ENCODE peak calls at places on chromosomes 1 and 21, in five cellular contexts. X is uterus, J is cardiac muscle cell, S is psoas muscle, H is tibial nerve. L is an unnamed sample.
A peak's percentile ranks its signal among the peaks of the same experiment; 100 is the strongest.

GRCh38 chr21:34886554-34887385 is 162.3 kb downstream of the RUNX1 start:
- DNase-seq in X (no peak), J (peak; percentile 43), S (peak; percentile 60), H (no peak), L (no peak)

GRCh38 chr1:47971385-47971784 is 25.8 kb downstream of the TRABD2B start:
- DNase-seq in X (no peak), J (no peak), S (no peak), H (no peak), L (no peak)

GRCh38 chr1:9095818-9096217 is 26.4 kb upstream of the SLC2A5 start:
- DNase-seq in X (no peak), J (no peak), S (no peak), H (no peak), L (no peak)

GRCh38 chr1:96145486-96145885 is 576.1 kb upstream of the PTBP2 start:
- DNase-seq in X (no peak), J (no peak), S (no peak), H (no peak), L (no peak)

GRCh38 chr1:31627930-31628421 is 10.5 kb downstream of the HCRTR1 start:
- DNase-seq in X (no peak), J (peak; percentile 28), S (peak; percentile 89), H (no peak), L (no peak)

GRCh38 chr21:27526451-27526850 is 559.6 kb upstream of the ADAMTS5 start:
- DNase-seq in X (no peak), J (no peak), S (no peak), H (no peak), L (no peak)

GRCh38 chr1:177219458-177220390 is 49.0 kb downstream of the BRINP2 start:
- DNase-seq in X (no peak), J (peak; percentile 46), S (no peak), H (no peak), L (no peak)

GRCh38 chr1:89990976-89991831 is 3.7 kb upstream of the ZNF326 start:
- DNase-seq in X (no peak), J (no peak), S (no peak), H (no peak), L (no peak)

GRCh38 chr1:2145946-2146835 is 48.4 kb downstream of the FAAP20 start:
- DNase-seq in X (no peak), J (no peak), S (no peak), H (no peak), L (no peak)

GRCh38 chr1:236142358-236143103 is at the start of gene GPR137B:
- DNase-seq in X (peak; percentile 50), J (peak; percentile 44), S (peak; percentile 61), H (peak; percentile 26), L (peak; percentile 17)

GRCh38 chr1:152946248-152946647 is 758 bp upstream of the SPRR5 start:
- DNase-seq in X (no peak), J (no peak), S (no peak), H (no peak), L (no peak)

GRCh38 chr21:30434033-30434631 is 4.1 kb downstream of the KRTAP13-4 start:
- DNase-seq in X (no peak), J (peak; percentile 53), S (no peak), H (peak; percentile 13), L (no peak)

GRCh38 chr1:193558491-193559028 is 372.1 kb upstream of the B3GALT2 start:
- DNase-seq in X (no peak), J (no peak), S (no peak), H (peak; percentile 46), L (peak; percentile 6)

GRCh38 chr1:173341307-173341706 is 134.2 kb upstream of the TNFSF4 start:
- DNase-seq in X (no peak), J (no peak), S (no peak), H (no peak), L (no peak)

GRCh38 chr1:190754769-190755168 is 277.1 kb upstream of the BRINP3 start:
- DNase-seq in X (no peak), J (no peak), S (no peak), H (no peak), L (no peak)

GRCh38 chr1:5742032-5742431 is 250.2 kb downstream of the NPHP4 start:
- DNase-seq in X (no peak), J (no peak), S (no peak), H (no peak), L (no peak)

GRCh38 chr1:94846286-94846685 is 26.1 kb downstream of the SLC44A3 start:
- DNase-seq in X (no peak), J (no peak), S (no peak), H (no peak), L (no peak)

GRCh38 chr1:26696191-26696644 is 403 bp downstream of the ARID1A start:
- DNase-seq in X (peak; percentile 43), J (no peak), S (no peak), H (no peak), L (no peak)

GRCh38 chr1:109218516-109218915 is 4.8 kb downstream of the SARS1 start:
- DNase-seq in X (no peak), J (no peak), S (no peak), H (no peak), L (no peak)

GRCh38 chr1:157496121-157496526 is 56.2 kb downstream of the FCRL5 start:
- DNase-seq in X (no peak), J (peak; percentile 59), S (no peak), H (peak; percentile 64), L (no peak)

GRCh38 chr1:3283849-3284248 is 170.6 kb upstream of the ARHGEF16 start:
- DNase-seq in X (peak; percentile 37), J (peak; percentile 63), S (no peak), H (peak; percentile 13), L (no peak)

GRCh38 chr1:4613606-4614370 is 40.6 kb upstream of the AJAP1 start:
- DNase-seq in X (no peak), J (no peak), S (peak; percentile 28), H (no peak), L (no peak)
- H3K9me3 ChIP-seq in X (peaks cover 7% of the 10 kb centered on the region), J (no peaks in the 10 kb centered on the region), S (no peaks in the 10 kb centered on the region), H (peaks cover 2% of the 10 kb centered on the region), L (peaks cover 25% of the 10 kb centered on the region)

DNA sequence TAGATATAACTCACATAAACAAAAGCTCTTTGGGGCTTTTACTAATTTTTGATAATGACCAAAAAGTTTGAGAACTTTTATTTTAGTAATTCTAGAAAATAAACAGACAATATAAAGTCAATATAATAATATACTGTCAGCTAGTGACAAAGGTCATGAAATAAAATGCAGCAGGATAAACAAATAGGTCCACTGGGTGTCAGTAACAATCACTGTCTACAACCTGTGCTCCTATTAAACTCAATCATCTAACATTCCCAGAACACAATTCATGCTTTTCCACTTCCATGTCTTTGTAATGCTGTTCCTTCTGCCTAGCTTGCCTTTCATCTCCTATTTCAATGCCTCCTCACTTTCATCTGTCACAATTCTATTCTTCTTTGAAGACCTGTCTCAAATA is 186.1 kb downstream of the GIPC2 start:
- DNase-seq in X (no peak), J (no peak), S (no peak), H (no peak), L (no peak)
- H3K27ac ChIP-seq in X (no peak overlapping the region), J (no peak overlapping the region), S (no peak overlapping the region), H (no peak overlapping the region), L (no peak overlapping the region)

GRCh38 chr1:51630393-51630792 is 13.5 kb downstream of the OSBPL9 start:
- DNase-seq in X (no peak), J (no peak), S (no peak), H (no peak), L (no peak)
- H3K4me1 ChIP-seq in X (no peaks in the 10 kb centered on the region), J (no peaks in the 10 kb centered on the region), S (peaks cover 76% of the 10 kb centered on the region), H (no peaks in the 10 kb centered on the region), L (peaks cover 12% of the 10 kb centered on the region)

GRCh38 chr21:25330266-25330665 is 277.0 kb downstream of the MRPL39 start:
- DNase-seq in X (no peak), J (no peak), S (no peak), H (no peak), L (no peak)
- H3K9me3 ChIP-seq in X (no peaks in the 10 kb centered on the region), J (no peaks in the 10 kb centered on the region), S (no peaks in the 10 kb centered on the region), H (no peaks in the 10 kb centered on the region), L (no peaks in the 10 kb centered on the region)

DNA sequence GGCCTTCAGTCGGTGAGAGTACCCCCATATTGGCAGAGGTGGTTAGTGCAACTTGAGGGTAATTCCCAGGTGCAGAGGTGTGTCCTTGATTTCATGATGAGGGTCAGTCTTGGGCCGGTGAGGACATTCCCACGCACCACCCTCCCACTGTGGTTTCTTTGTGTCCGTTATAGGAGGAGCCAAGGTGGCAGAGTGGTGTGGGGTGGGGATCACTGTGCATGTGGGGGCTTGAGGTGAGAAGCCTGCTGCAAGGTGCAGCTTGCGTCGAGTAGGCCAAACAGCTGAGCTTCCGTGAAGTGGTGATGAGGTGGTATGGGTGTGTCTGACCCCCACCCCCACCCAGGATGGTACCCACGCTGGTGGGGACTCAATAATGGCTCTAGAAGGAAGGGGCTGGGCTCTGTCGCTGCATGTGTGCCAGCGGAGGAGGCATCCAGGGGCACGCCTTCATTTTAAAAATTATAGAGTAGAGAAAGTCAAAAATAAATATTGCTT is 6.2 kb downstream of the PTPRF start:
- DNase-seq in X (no peak), J (no peak), S (no peak), H (no peak), L (no peak)
- H3K27ac ChIP-seq in X (no peak overlapping the region), J (no peak overlapping the region), S (no peak overlapping the region), H (no peak overlapping the region), L (no peak overlapping the region)

GRCh38 chr1:54865238-54866073 is 21.5 kb downstream of the DHCR24 start:
- DNase-seq in X (no peak), J (no peak), S (peak; percentile 23), H (no peak), L (no peak)

GRCh38 chr1:54864460-54865208 is 22.4 kb downstream of the DHCR24 start:
- DNase-seq in X (no peak), J (no peak), S (no peak), H (no peak), L (no peak)

GRCh38 chr1:54869173-54869851 is 17.7 kb downstream of the DHCR24 start:
- DNase-seq in X (no peak), J (no peak), S (peak; percentile 7), H (no peak), L (no peak)

GRCh38 chr1:54866801-54867716 is 19.9 kb downstream of the DHCR24 start:
- DNase-seq in X (no peak), J (no peak), S (peak; percentile 25), H (no peak), L (no peak)

DNA sequence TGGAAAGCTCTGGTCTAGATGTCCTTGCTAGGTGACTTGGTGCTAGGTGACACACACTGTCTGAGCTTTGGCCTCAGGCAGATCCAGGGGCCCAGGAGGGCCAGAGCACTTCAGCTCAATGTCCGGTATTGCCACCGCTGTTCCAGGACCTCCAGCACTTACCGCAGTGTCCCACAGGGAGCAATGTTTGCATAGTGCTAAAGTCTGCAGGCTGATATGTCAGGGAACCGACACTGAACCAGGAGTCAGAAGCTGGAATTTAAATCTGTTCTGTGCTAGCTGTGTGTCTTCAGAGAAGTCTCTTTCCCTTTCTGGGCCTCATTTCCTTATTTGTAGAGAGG is 19.3 kb downstream of the DHCR24 start:
- DNase-seq in X (no peak), J (no peak), S (peak; percentile 17), H (no peak), L (no peak)
- H3K4me1 ChIP-seq in X (no peaks in the 10 kb centered on the region), J (no peaks in the 10 kb centered on the region), S (no peaks in the 10 kb centered on the region), H (no peaks in the 10 kb centered on the region), L (no peaks in the 10 kb centered on the region)

DNA sequence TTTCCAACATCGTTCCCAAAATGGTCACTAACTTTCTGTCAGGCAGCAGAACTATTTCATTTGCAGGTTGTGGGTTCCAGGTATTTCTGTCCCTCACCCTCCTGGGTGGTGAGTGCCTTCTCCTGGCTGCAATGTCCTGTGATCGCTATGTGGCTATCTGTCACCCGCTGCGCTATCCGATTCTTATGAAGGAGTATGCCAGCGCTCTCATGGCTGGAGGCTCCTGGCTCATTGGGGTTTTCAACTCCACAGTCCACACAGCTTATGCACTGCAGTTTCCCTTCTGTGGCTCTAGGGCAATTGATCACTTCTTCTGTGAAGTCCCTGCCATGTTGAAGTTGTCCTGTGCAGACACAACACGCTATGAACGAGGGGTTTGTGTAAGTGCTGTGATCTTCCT is 9.3 kb downstream of the OR2AJ1 start:
- DNase-seq in X (no peak), J (no peak), S (no peak), H (no peak), L (no peak)
- H3K9me3 ChIP-seq in X (no peaks in the 10 kb centered on the region), J (no peaks in the 10 kb centered on the region), S (no peaks in the 10 kb centered on the region), H (no peaks in the 10 kb centered on the region), L (peaks cover 16% of the 10 kb centered on the region)